ENCODE peak calls at places on chromosomes 4 and X, in nine cellular contexts. P is HFF-Myc, H is A673, R is fibroblast of lung, N is endodermal cell, G is GM23338, J is pancreas, U is neural progenitor cell, Q is mammary epithelial cell. B is an unnamed sample.

GRCh38 chrX:83511208-83511607 is 3.1 kb downstream of the POU3F4 start:
- DNase-seq in R (peak), U (peak), Q (no peak), P (no peak), G (peak), J (no peak), N (peak), H (no peak), B (no peak)

GRCh38 chr4:165592386-165592785 is 213.6 kb downstream of the CPE start:
- DNase-seq in J (no peak), Q (no peak), G (no peak), U (no peak), P (no peak), N (no peak), H (no peak), R (peak), B (no peak)

GRCh38 chr4:145786261-145786660 is 106.3 kb downstream of the C4orf51 start:
- DNase-seq in G (no peak), N (no peak), H (no peak), R (no peak), U (no peak), J (no peak), P (no peak), Q (no peak), B (no peak)

GRCh38 chr4:27861381-27861787 is 1000.7 kb downstream of the STIM2 start:
- DNase-seq in H (peak), R (peak), N (peak), U (peak), P (no peak), J (peak), G (peak), Q (peak), B (no peak)

GRCh38 chr4:8506373-8507250 is 66.0 kb downstream of the TRMT44 start:
- DNase-seq in U (peak), N (peak), Q (no peak), P (no peak), J (no peak), R (peak), H (no peak), G (peak), B (peak)

GRCh38 chr4:41538887-41539498 is 1.0 kb downstream of the LIMCH1 start:
- DNase-seq in N (no peak), U (no peak), J (no peak), R (peak), G (no peak), Q (peak), H (no peak), P (no peak), B (no peak)

GRCh38 chr4:75895744-75896314 is 6.4 kb downstream of the PPEF2 start:
- DNase-seq in U (peak), N (peak), P (no peak), R (no peak), G (peak), H (peak), Q (peak), J (no peak), B (no peak)

GRCh38 chr4:61044837-61045236 is 155.3 kb upstream of the ADGRL3 start:
- DNase-seq in Q (no peak), R (no peak), P (no peak), G (no peak), U (no peak), N (no peak), J (no peak), H (no peak), B (no peak)

GRCh38 chrX:40054793-40055192 is 43.0 kb downstream of the BCOR start:
- DNase-seq in J (no peak), Q (no peak), H (no peak), U (no peak), G (no peak), R (peak), P (no peak), N (no peak), B (no peak)

GRCh38 chr4:113952452-113953029 is 26.9 kb downstream of the ARSJ start:
- DNase-seq in U (peak), H (peak), N (peak), G (peak), R (peak), J (no peak), Q (peak), P (no peak), B (no peak)

GRCh38 chrX:45850775-45851433 is 650.2 kb upstream of the DIPK2B start:
- DNase-seq in P (no peak), U (peak), Q (peak), N (peak), R (peak), G (peak), H (peak), J (peak), B (no peak)

GRCh38 chr4:7649411-7649740 is 214.6 kb upstream of the PSAPL1 start:
- DNase-seq in H (no peak), R (no peak), N (no peak), U (no peak), G (no peak), J (no peak), Q (no peak), P (no peak), B (no peak)

GRCh38 chrX:48025561-48025960 is 18.8 kb downstream of the SPACA5 start:
- DNase-seq in N (peak), H (peak), R (peak), P (peak), U (peak), J (no peak), G (peak), Q (peak), B (peak)

GRCh38 chrX:136691028-136691809 is 43.3 kb downstream of the CD40LG start:
- DNase-seq in H (no peak), G (no peak), N (no peak), Q (peak), U (no peak), J (no peak), R (peak), P (no peak), B (no peak)

GRCh38 chr4:121057466-121057911 is 14.8 kb downstream of the NDNF start:
- DNase-seq in G (peak), N (peak), P (no peak), H (peak), Q (no peak), U (peak), R (no peak), J (no peak), B (no peak)

GRCh38 chr4:118372251-118372650 is 19.4 kb upstream of the PRSS12 start:
- DNase-seq in Q (no peak), J (no peak), P (no peak), N (no peak), H (no peak), U (no peak), G (no peak), R (no peak), B (no peak)

GRCh38 chr4:140300271-140300970 is 73.0 kb upstream of the SCOC start:
- DNase-seq in N (peak), J (no peak), H (peak), U (no peak), Q (peak), G (no peak), R (peak), P (no peak), B (peak)

GRCh38 chrX:153064061-153064460 is 7.8 kb downstream of the PNMA3 start:
- DNase-seq in H (no peak), N (no peak), J (no peak), U (no peak), P (no peak), R (no peak), Q (no peak), G (peak), B (no peak)

GRCh38 chr4:25914670-25915358 is 794 bp downstream of the SMIM20 start:
- DNase-seq in R (no peak), J (no peak), N (no peak), Q (no peak), P (no peak), U (no peak), G (no peak), H (no peak), B (no peak)

GRCh38 chr4:155610143-155610542 is 56.5 kb upstream of the GUCY1A1 start:
- DNase-seq in P (no peak), H (no peak), G (no peak), R (no peak), J (no peak), Q (no peak), N (no peak), U (no peak), B (no peak)

GRCh38 chrX:63430026-63430425 is 78.9 kb upstream of the SPIN4 start:
- DNase-seq in H (no peak), J (no peak), N (no peak), U (no peak), P (no peak), R (no peak), G (peak), Q (no peak), B (no peak)

GRCh38 chrX:65586491-65586890 is 51.9 kb upstream of the LAS1L start:
- DNase-seq in G (no peak), N (no peak), Q (no peak), R (peak), U (no peak), J (no peak), H (no peak), P (no peak), B (no peak)

GRCh38 chr4:47936336-47936735 is 22.0 kb upstream of the NFXL1 start:
- DNase-seq in G (no peak), P (no peak), Q (no peak), H (no peak), J (no peak), R (no peak), N (no peak), U (no peak), B (no peak)

DNA sequence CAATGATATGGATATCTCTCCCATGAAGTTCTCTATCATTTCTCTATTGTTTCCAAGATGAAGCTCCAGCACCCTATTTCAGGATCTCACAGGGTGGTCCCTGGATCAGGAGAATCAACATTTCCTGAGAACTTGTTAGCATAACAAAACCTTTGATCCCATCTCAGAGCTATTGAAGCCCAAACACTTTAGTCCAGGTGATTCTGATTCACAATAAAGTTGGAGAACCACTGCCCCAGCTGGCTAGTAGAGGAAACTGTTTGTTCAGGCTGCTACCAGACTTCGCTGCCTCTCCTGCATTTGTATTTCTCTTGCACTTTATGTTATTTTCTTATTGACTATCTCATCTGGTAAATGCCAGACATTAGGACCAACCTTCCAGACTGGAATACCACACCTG is 65.4 kb downstream of the CEP44 start:
- DNase-seq in Q (no peak), J (no peak), G (peak), P (no peak), R (no peak), N (no peak), H (no peak), U (no peak), B (no peak)
- TF ChIP-seq CTCF in Q (peak), J (no peak), G (peak), P (no peak), R (no peak), N (peak), H (no peak), U (no peak), B (no peak)

GRCh38 chrX:37846934-37847732 is at the start of gene DYNLT3:
- DNase-seq in Q (peak), G (peak), H (peak), P (peak), R (peak), N (peak), U (peak), J (peak), B (peak)
- H3K4me3 ChIP-seq in Q (peak), G (peak), H (peak), P (peak), R (peak), N (peak), U (peak), J (peak), B (peak)

DNA sequence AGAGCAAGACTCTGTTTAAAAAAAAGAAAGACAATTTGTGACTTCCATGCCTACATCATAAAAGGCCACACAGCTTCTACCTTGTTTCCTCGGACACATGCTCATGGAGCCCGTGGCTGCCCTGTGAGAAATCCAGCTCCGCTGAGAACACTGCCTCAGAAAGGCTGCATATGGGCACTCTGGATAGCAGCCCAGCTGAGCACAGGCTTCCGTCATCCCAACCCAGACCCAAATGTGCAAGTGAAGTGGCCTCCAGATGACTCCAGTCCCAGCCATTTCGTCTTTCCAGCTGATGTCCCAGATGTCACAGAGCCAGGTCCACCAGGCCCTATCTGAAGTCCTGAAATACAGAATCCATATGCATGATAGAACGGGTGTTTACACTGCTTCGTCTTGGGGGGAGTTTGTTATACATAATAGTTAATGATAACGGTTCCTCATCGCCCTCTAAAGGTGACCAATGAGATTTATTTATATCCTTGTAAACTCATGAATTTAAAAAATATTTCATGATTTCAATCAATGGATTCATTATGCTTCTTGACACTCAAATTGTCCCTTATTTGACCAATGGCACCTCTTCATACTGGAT is 72.7 kb upstream of the TRIM2 start:
- DNase-seq in J (no peak), U (no peak), G (peak), N (no peak), R (no peak), Q (no peak), P (no peak), H (peak), B (peak)
- TF ChIP-seq CTCF in J (no peak), U (peak), G (no peak), N (peak), R (peak), Q (no peak), P (no peak), H (peak), B (peak)

DNA sequence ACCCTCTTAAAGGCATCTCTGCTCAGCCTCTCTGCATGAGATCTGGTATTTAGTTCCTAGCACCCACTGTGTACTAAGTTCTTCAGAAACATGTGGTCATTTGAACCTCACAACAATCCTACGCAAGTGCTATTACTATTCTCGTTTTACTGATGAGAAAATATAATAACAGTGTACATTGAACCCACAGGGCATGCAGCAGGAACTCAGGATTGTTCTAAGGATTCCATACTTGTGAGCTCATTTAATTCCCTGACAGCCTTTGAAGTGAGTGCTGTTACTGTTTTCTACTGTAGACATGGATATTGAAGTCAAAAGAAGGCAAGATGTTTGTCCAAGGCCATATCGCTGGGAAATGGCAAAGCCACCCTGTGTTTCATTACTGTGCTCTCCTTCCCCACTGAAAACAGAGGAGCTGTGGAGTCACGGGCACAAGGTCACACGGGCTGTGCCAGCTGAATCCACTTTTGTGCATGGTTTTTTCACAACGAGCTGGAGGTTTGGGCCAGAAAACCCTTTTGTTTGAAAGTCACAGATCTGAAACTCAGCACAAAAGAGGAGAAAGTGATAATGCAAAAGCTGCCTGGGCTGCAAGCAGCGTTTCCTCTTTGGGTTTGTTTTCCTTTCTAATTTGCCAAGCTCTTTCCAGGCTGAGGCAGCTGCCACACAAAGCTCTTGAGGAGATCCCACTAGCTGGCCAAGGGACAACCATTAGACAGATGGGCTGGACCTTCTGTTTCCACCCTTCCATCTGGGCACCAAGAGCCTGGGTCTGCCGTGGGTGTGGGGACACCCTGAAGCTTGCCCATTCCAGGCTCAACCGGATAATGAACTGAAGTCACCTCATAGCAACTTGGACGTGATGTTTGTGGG is 194.9 kb upstream of the C1QTNF7 start:
- DNase-seq in N (no peak), H (no peak), R (peak), J (no peak), U (no peak), Q (peak), G (no peak), P (no peak), B (no peak)
- H3K4me3 ChIP-seq in N (no peak), H (no peak), R (no peak), J (no peak), U (no peak), Q (no peak), G (no peak), P (no peak), B (no peak)

GRCh38 chrX:150050387-150050786 is 112.1 kb upstream of the EOLA2 start:
- DNase-seq in G (peak), P (no peak), U (no peak), N (no peak), J (no peak), H (no peak), R (no peak), Q (no peak), B (no peak)
- TF ChIP-seq CTCF in G (peak), P (no peak), U (no peak), N (peak), J (no peak), H (no peak), R (no peak), Q (no peak), B (no peak)